ENCODE peak calls at places on chromosome 14, in ten cellular contexts. J is omental fat pad; K is astrocyte of the cerebellum; F is immature natural killer cell; W is CD4-positive, alpha-beta T cell; S is T-cell; P is CD14-positive monocyte; G is amniotic stem cell; H is caudate nucleus; Q is GM19239. E is an unnamed sample.

GRCh38 chr14:88856786-88857366 is 32.4 kb downstream of the TTC8 start:
- DNase-seq in S (no peak), P (no peak), H (no peak), J (no peak), K (no peak), F (no peak), G (peak), Q (no peak), W (no peak), E (no peak)

GRCh38 chr14:52767058-52767833 is 24.2 kb downstream of the GNPNAT1 start:
- DNase-seq in K (no peak), P (no peak), W (no peak), J (no peak), G (no peak), H (no peak), S (no peak), F (no peak), Q (no peak), E (no peak)

GRCh38 chr14:104316723-104317499 is 178.5 kb downstream of the KIF26A start:
- DNase-seq in K (no peak), H (no peak), W (no peak), F (no peak), G (no peak), P (no peak), Q (no peak), S (no peak), J (no peak), E (no peak)

GRCh38 chr14:104598039-104598438 is 6.5 kb downstream of the TMEM179 start:
- DNase-seq in G (no peak), J (no peak), Q (no peak), F (no peak), S (no peak), H (no peak), W (no peak), P (no peak), K (no peak), E (no peak)

GRCh38 chr14:32933623-32933942 is 5.1 kb upstream of the NPAS3 start:
- DNase-seq in G (no peak), H (no peak), F (no peak), W (no peak), S (no peak), P (no peak), K (peak), J (no peak), Q (no peak), E (no peak)

GRCh38 chr14:104518659-104519350 is 60.8 kb upstream of the C14orf180 start:
- DNase-seq in P (no peak), J (no peak), W (no peak), F (no peak), K (no peak), Q (no peak), H (no peak), S (no peak), G (no peak), E (no peak)

GRCh38 chr14:52044791-52045522 is 23.9 kb downstream of the NID2 start:
- DNase-seq in J (no peak), W (no peak), S (no peak), P (no peak), H (no peak), F (no peak), G (peak), K (peak), Q (no peak), E (no peak)

GRCh38 chr14:104517867-104518266 is 61.7 kb upstream of the C14orf180 start:
- DNase-seq in S (no peak), P (no peak), F (no peak), H (no peak), Q (no peak), J (no peak), G (no peak), K (no peak), W (no peak), E (no peak)

GRCh38 chr14:92473261-92473946 is 40.2 kb upstream of the RIN3 start:
- DNase-seq in S (no peak), W (no peak), Q (no peak), F (no peak), G (no peak), P (peak), J (no peak), H (no peak), K (peak), E (no peak)

GRCh38 chr14:78405071-78405856 is 235.1 kb downstream of the NRXN3 start:
- DNase-seq in Q (no peak), J (no peak), P (no peak), S (no peak), H (no peak), W (no peak), G (no peak), K (no peak), F (no peak), E (no peak)

GRCh38 chr14:104586832-104587620 is 7.5 kb downstream of the C14orf180 start:
- DNase-seq in K (no peak), H (peak), G (no peak), Q (no peak), W (no peak), J (no peak), F (no peak), P (no peak), S (no peak), E (no peak)

E was measured in H9.